ENCODE peak calls at places on chromosome 22, in seven cellular contexts. One of them, this sample, is unnamed.
A peak's percentile ranks its signal among the peaks of the same experiment; 100 is the strongest.

GRCh38 chr22:29842740-29843139 is 4.7 kb upstream of the ASCC2 start:
- DNase-seq in nephron progenitor cell: no peak
- DNase-seq in WERI-Rb-1: no peak
- DNase-seq in epithelial cell of esophagus: peak; percentile 95
- DNase-seq in AG10803: peak; percentile 92
- DNase-seq in glutamatergic neuron: no peak
- DNase-seq in fibroblast of mammary gland: peak; percentile 99
- DNase-seq in this sample: no peak

GRCh38 chr22:29635734-29636357 is 32.4 kb downstream of the NF2 start:
- DNase-seq in nephron progenitor cell: peak; percentile 12
- DNase-seq in WERI-Rb-1: peak; percentile 20
- DNase-seq in epithelial cell of esophagus: peak; percentile 71
- DNase-seq in AG10803: peak; percentile 76
- DNase-seq in glutamatergic neuron: no peak
- DNase-seq in fibroblast of mammary gland: peak; percentile 71
- DNase-seq in this sample: peak; percentile 81

GRCh38 chr22:35758394-35758793 is 40.7 kb downstream of the APOL5 start:
- DNase-seq in nephron progenitor cell: no peak
- DNase-seq in WERI-Rb-1: no peak
- DNase-seq in epithelial cell of esophagus: no peak
- DNase-seq in AG10803: no peak
- DNase-seq in glutamatergic neuron: no peak
- DNase-seq in fibroblast of mammary gland: no peak
- DNase-seq in this sample: no peak

GRCh38 chr22:49505337-49506009 is 322.2 kb downstream of the BRD1 start:
- DNase-seq in nephron progenitor cell: no peak
- DNase-seq in WERI-Rb-1: no peak
- DNase-seq in epithelial cell of esophagus: no peak
- DNase-seq in AG10803: no peak
- DNase-seq in glutamatergic neuron: no peak
- DNase-seq in fibroblast of mammary gland: no peak
- DNase-seq in this sample: no peak

GRCh38 chr22:45692549-45692948 is 20.9 kb downstream of the ATXN10 start:
- DNase-seq in nephron progenitor cell: no peak
- DNase-seq in WERI-Rb-1: no peak
- DNase-seq in epithelial cell of esophagus: no peak
- DNase-seq in AG10803: peak; percentile 59
- DNase-seq in glutamatergic neuron: no peak
- DNase-seq in fibroblast of mammary gland: no peak
- DNase-seq in this sample: no peak

GRCh38 chr22:31748490-31748889 is 1.4 kb downstream of the PRR14L start:
- DNase-seq in nephron progenitor cell: no peak
- DNase-seq in WERI-Rb-1: no peak
- DNase-seq in epithelial cell of esophagus: peak; percentile 15
- DNase-seq in AG10803: no peak
- DNase-seq in glutamatergic neuron: no peak
- DNase-seq in fibroblast of mammary gland: peak; percentile 28
- DNase-seq in this sample: peak; percentile 24

GRCh38 chr22:39745789-39746188 is 147.8 kb downstream of the ENTHD1 start:
- DNase-seq in nephron progenitor cell: no peak
- DNase-seq in WERI-Rb-1: no peak
- DNase-seq in epithelial cell of esophagus: no peak
- DNase-seq in AG10803: no peak
- DNase-seq in glutamatergic neuron: no peak
- DNase-seq in fibroblast of mammary gland: no peak
- DNase-seq in this sample: no peak

GRCh38 chr22:19940536-19941364 is 822 bp upstream of the COMT start:
- DNase-seq in nephron progenitor cell: no peak
- DNase-seq in WERI-Rb-1: no peak
- DNase-seq in epithelial cell of esophagus: no peak
- DNase-seq in AG10803: no peak
- DNase-seq in glutamatergic neuron: no peak
- DNase-seq in fibroblast of mammary gland: no peak
- DNase-seq in this sample: no peak

GRCh38 chr22:49307870-49308269 is 519.8 kb downstream of the BRD1 start:
- DNase-seq in nephron progenitor cell: no peak
- DNase-seq in WERI-Rb-1: no peak
- DNase-seq in epithelial cell of esophagus: no peak
- DNase-seq in AG10803: no peak
- DNase-seq in glutamatergic neuron: no peak
- DNase-seq in fibroblast of mammary gland: no peak
- DNase-seq in this sample: no peak

GRCh38 chr22:35910013-35910860 is 118.4 kb downstream of the RBFOX2 start:
- DNase-seq in nephron progenitor cell: no peak
- DNase-seq in WERI-Rb-1: no peak
- DNase-seq in epithelial cell of esophagus: no peak
- DNase-seq in AG10803: peak; percentile 35
- DNase-seq in glutamatergic neuron: no peak
- DNase-seq in fibroblast of mammary gland: peak; percentile 43
- DNase-seq in this sample: no peak

GRCh38 chr22:31127181-31127772 is 4.5 kb downstream of the INPP5J start:
- DNase-seq in nephron progenitor cell: no peak
- DNase-seq in WERI-Rb-1: no peak
- DNase-seq in epithelial cell of esophagus: no peak
- DNase-seq in AG10803: no peak
- DNase-seq in glutamatergic neuron: no peak
- DNase-seq in fibroblast of mammary gland: no peak
- DNase-seq in this sample: peak; percentile 93

GRCh38 chr22:36164621-36165020 is 4.1 kb upstream of the APOL3 start:
- DNase-seq in nephron progenitor cell: no peak
- DNase-seq in WERI-Rb-1: no peak
- DNase-seq in epithelial cell of esophagus: no peak
- DNase-seq in AG10803: no peak
- DNase-seq in glutamatergic neuron: no peak
- DNase-seq in fibroblast of mammary gland: no peak
- DNase-seq in this sample: no peak

GRCh38 chr22:33051960-33052839 is 6.0 kb downstream of the SYN3 start:
- DNase-seq in nephron progenitor cell: no peak
- DNase-seq in WERI-Rb-1: no peak
- DNase-seq in epithelial cell of esophagus: no peak
- DNase-seq in AG10803: no peak
- DNase-seq in glutamatergic neuron: no peak
- DNase-seq in fibroblast of mammary gland: no peak
- DNase-seq in this sample: peak; percentile 88

GRCh38 chr22:31337178-31337577 is 9.0 kb downstream of the PATZ1 start:
- DNase-seq in nephron progenitor cell: no peak
- DNase-seq in WERI-Rb-1: no peak
- DNase-seq in epithelial cell of esophagus: peak; percentile 85
- DNase-seq in AG10803: no peak
- DNase-seq in glutamatergic neuron: no peak
- DNase-seq in fibroblast of mammary gland: peak; percentile 22
- DNase-seq in this sample: no peak

GRCh38 chr22:20101638-20102037 is 14.3 kb upstream of the RANBP1 start:
- DNase-seq in nephron progenitor cell: no peak
- DNase-seq in WERI-Rb-1: no peak
- DNase-seq in epithelial cell of esophagus: no peak
- DNase-seq in AG10803: no peak
- DNase-seq in glutamatergic neuron: peak; percentile 10
- DNase-seq in fibroblast of mammary gland: no peak
- DNase-seq in this sample: no peak

GRCh38 chr22:36797988-36798670 is 18.7 kb downstream of the PVALB start:
- DNase-seq in nephron progenitor cell: peak; percentile 63
- DNase-seq in WERI-Rb-1: no peak
- DNase-seq in epithelial cell of esophagus: no peak
- DNase-seq in AG10803: no peak
- DNase-seq in glutamatergic neuron: no peak
- DNase-seq in fibroblast of mammary gland: no peak
- DNase-seq in this sample: peak; percentile 28

GRCh38 chr22:31646186-31647019 is 15.6 kb downstream of the PISD start:
- DNase-seq in nephron progenitor cell: no peak
- DNase-seq in WERI-Rb-1: no peak
- DNase-seq in epithelial cell of esophagus: peak; percentile 91
- DNase-seq in AG10803: peak; percentile 98
- DNase-seq in glutamatergic neuron: no peak
- DNase-seq in fibroblast of mammary gland: peak; percentile 97
- DNase-seq in this sample: no peak

GRCh38 chr22:26690654-26691376 is 33.4 kb downstream of the MIAT start:
- DNase-seq in nephron progenitor cell: no peak
- DNase-seq in WERI-Rb-1: no peak
- DNase-seq in epithelial cell of esophagus: no peak
- DNase-seq in AG10803: no peak
- DNase-seq in glutamatergic neuron: no peak
- DNase-seq in fibroblast of mammary gland: no peak
- DNase-seq in this sample: no peak

GRCh38 chr22:26406118-26406517 is 22.9 kb upstream of the ASPHD2 start:
- DNase-seq in nephron progenitor cell: no peak
- DNase-seq in WERI-Rb-1: no peak
- DNase-seq in epithelial cell of esophagus: no peak
- DNase-seq in AG10803: peak; percentile 17
- DNase-seq in glutamatergic neuron: no peak
- DNase-seq in fibroblast of mammary gland: peak; percentile 79
- DNase-seq in this sample: peak; percentile 20

GRCh38 chr22:48332438-48333322 is 1495.0 kb downstream of the BRD1 start:
- DNase-seq in nephron progenitor cell: no peak
- DNase-seq in WERI-Rb-1: no peak
- DNase-seq in epithelial cell of esophagus: no peak
- DNase-seq in AG10803: no peak
- DNase-seq in glutamatergic neuron: no peak
- DNase-seq in fibroblast of mammary gland: no peak
- DNase-seq in this sample: no peak

GRCh38 chr22:37126383-37126782 is 16.9 kb upstream of the TMPRSS6 start:
- DNase-seq in nephron progenitor cell: no peak
- DNase-seq in WERI-Rb-1: peak; percentile 22
- DNase-seq in epithelial cell of esophagus: no peak
- DNase-seq in AG10803: no peak
- DNase-seq in glutamatergic neuron: no peak
- DNase-seq in fibroblast of mammary gland: peak; percentile 5
- DNase-seq in this sample: peak; percentile 55

GRCh38 chr22:37330200-37331033 is 48.1 kb downstream of the CYTH4 start:
- DNase-seq in nephron progenitor cell: peak; percentile 87
- DNase-seq in WERI-Rb-1: peak; percentile 85
- DNase-seq in epithelial cell of esophagus: peak; percentile 93
- DNase-seq in AG10803: peak; percentile 68
- DNase-seq in glutamatergic neuron: peak; percentile 90
- DNase-seq in fibroblast of mammary gland: peak; percentile 93
- DNase-seq in this sample: peak; percentile 97

GRCh38 chr22:35051791-35052190 is 14.2 kb upstream of the ISX start:
- DNase-seq in nephron progenitor cell: no peak
- DNase-seq in WERI-Rb-1: no peak
- DNase-seq in epithelial cell of esophagus: peak; percentile 13
- DNase-seq in AG10803: no peak
- DNase-seq in glutamatergic neuron: no peak
- DNase-seq in fibroblast of mammary gland: no peak
- DNase-seq in this sample: no peak

GRCh38 chr22:36737776-36738175 is 34.2 kb upstream of the CACNG2 start:
- DNase-seq in nephron progenitor cell: no peak
- DNase-seq in WERI-Rb-1: no peak
- DNase-seq in epithelial cell of esophagus: peak; percentile 49
- DNase-seq in AG10803: no peak
- DNase-seq in glutamatergic neuron: no peak
- DNase-seq in fibroblast of mammary gland: no peak
- DNase-seq in this sample: no peak

GRCh38 chr22:20530368-20531153 is 23.2 kb downstream of the MED15 start:
- DNase-seq in nephron progenitor cell: no peak
- DNase-seq in WERI-Rb-1: no peak
- DNase-seq in epithelial cell of esophagus: peak; percentile 97
- DNase-seq in AG10803: peak; percentile 80
- DNase-seq in glutamatergic neuron: no peak
- DNase-seq in fibroblast of mammary gland: peak; percentile 84
- DNase-seq in this sample: no peak

GRCh38 chr22:43828711-43829447 is 16.8 kb upstream of the EFCAB6 start:
- DNase-seq in nephron progenitor cell: no peak
- DNase-seq in WERI-Rb-1: peak; percentile 44
- DNase-seq in epithelial cell of esophagus: no peak
- DNase-seq in AG10803: peak; percentile 4
- DNase-seq in glutamatergic neuron: peak; percentile 72
- DNase-seq in fibroblast of mammary gland: peak; percentile 87
- DNase-seq in this sample: peak; percentile 65
- TF ChIP-seq CTCF in nephron progenitor cell: no peak
- TF ChIP-seq CTCF in WERI-Rb-1: peak; percentile 56
- TF ChIP-seq CTCF in epithelial cell of esophagus: no peak
- TF ChIP-seq CTCF in AG10803: peak; percentile 35
- TF ChIP-seq CTCF in glutamatergic neuron: no peak
- TF ChIP-seq CTCF in fibroblast of mammary gland: no peak
- TF ChIP-seq CTCF in this sample: no peak

GRCh38 chr22:38513063-38513462 is 7.0 kb upstream of the DDX17 start:
- DNase-seq in nephron progenitor cell: peak; percentile 14
- DNase-seq in WERI-Rb-1: peak; percentile 66
- DNase-seq in epithelial cell of esophagus: no peak
- DNase-seq in AG10803: no peak
- DNase-seq in glutamatergic neuron: peak; percentile 63
- DNase-seq in fibroblast of mammary gland: no peak
- DNase-seq in this sample: peak; percentile 74
- TF ChIP-seq CTCF in nephron progenitor cell: peak; percentile 20
- TF ChIP-seq CTCF in WERI-Rb-1: peak; percentile 84
- TF ChIP-seq CTCF in epithelial cell of esophagus: no peak
- TF ChIP-seq CTCF in AG10803: no peak
- TF ChIP-seq CTCF in glutamatergic neuron: no peak
- TF ChIP-seq CTCF in fibroblast of mammary gland: no peak
- TF ChIP-seq CTCF in this sample: peak; percentile 65

GRCh38 chr22:46984751-46985506 is 222.5 kb downstream of the TBC1D22A start:
- DNase-seq in nephron progenitor cell: no peak
- DNase-seq in WERI-Rb-1: no peak
- DNase-seq in epithelial cell of esophagus: peak; percentile 88
- DNase-seq in AG10803: peak; percentile 66
- DNase-seq in glutamatergic neuron: no peak
- DNase-seq in fibroblast of mammary gland: peak; percentile 64
- DNase-seq in this sample: no peak

GRCh38 chr22:46986788-46987187 is 224.3 kb downstream of the TBC1D22A start:
- DNase-seq in nephron progenitor cell: no peak
- DNase-seq in WERI-Rb-1: no peak
- DNase-seq in epithelial cell of esophagus: no peak
- DNase-seq in AG10803: no peak
- DNase-seq in glutamatergic neuron: no peak
- DNase-seq in fibroblast of mammary gland: no peak
- DNase-seq in this sample: no peak

GRCh38 chr22:46983046-46983445 is 220.6 kb downstream of the TBC1D22A start:
- DNase-seq in nephron progenitor cell: no peak
- DNase-seq in WERI-Rb-1: no peak
- DNase-seq in epithelial cell of esophagus: no peak
- DNase-seq in AG10803: no peak
- DNase-seq in glutamatergic neuron: no peak
- DNase-seq in fibroblast of mammary gland: no peak
- DNase-seq in this sample: no peak

GRCh38 chr22:46982635-46983034 is 220.2 kb downstream of the TBC1D22A start:
- DNase-seq in nephron progenitor cell: no peak
- DNase-seq in WERI-Rb-1: no peak
- DNase-seq in epithelial cell of esophagus: no peak
- DNase-seq in AG10803: no peak
- DNase-seq in glutamatergic neuron: no peak
- DNase-seq in fibroblast of mammary gland: no peak
- DNase-seq in this sample: no peak

DNA sequence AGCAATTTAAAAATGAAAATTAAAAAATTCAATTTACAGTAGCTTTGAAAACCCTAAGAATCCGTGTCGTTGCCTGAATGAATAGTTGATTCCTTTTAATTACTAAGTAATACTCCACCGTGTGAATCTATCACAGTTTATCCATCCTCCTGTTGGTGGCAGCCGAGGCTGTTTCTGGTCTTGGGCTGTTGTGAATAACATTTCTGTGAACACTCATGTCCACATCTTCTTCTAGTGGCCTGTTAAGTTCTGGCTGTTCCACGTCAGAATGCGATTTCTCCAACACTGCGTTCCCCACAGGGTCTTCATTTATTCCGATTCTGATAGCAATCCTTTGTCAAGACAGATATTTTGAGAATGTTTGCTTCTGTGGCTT is 223.0 kb downstream of the TBC1D22A start:
- DNase-seq in nephron progenitor cell: no peak
- DNase-seq in WERI-Rb-1: no peak
- DNase-seq in epithelial cell of esophagus: no peak
- DNase-seq in AG10803: no peak
- DNase-seq in glutamatergic neuron: no peak
- DNase-seq in fibroblast of mammary gland: peak; percentile 17
- DNase-seq in this sample: no peak
- TF ChIP-seq CTCF in nephron progenitor cell: no peak
- TF ChIP-seq CTCF in WERI-Rb-1: no peak
- TF ChIP-seq CTCF in epithelial cell of esophagus: no peak
- TF ChIP-seq CTCF in AG10803: peak; percentile 25
- TF ChIP-seq CTCF in glutamatergic neuron: no peak
- TF ChIP-seq CTCF in fibroblast of mammary gland: peak; percentile 16
- TF ChIP-seq CTCF in this sample: no peak

GRCh38 chr22:17271711-17272451 is 52.6 kb upstream of the ADA2 start:
- DNase-seq in nephron progenitor cell: no peak
- DNase-seq in WERI-Rb-1: no peak
- DNase-seq in epithelial cell of esophagus: no peak
- DNase-seq in AG10803: no peak
- DNase-seq in glutamatergic neuron: no peak
- DNase-seq in fibroblast of mammary gland: no peak
- DNase-seq in this sample: no peak
- TF ChIP-seq CTCF in nephron progenitor cell: no peak
- TF ChIP-seq CTCF in WERI-Rb-1: no peak
- TF ChIP-seq CTCF in epithelial cell of esophagus: no peak
- TF ChIP-seq CTCF in AG10803: no peak
- TF ChIP-seq CTCF in glutamatergic neuron: peak; percentile 64
- TF ChIP-seq CTCF in fibroblast of mammary gland: no peak
- TF ChIP-seq CTCF in this sample: no peak